ENCODE peak calls at places on chromosomes 5 and 9, in nine cellular contexts. E is AG04449; X is RWPE2; T is Peyer's patch; P is T-helper 1 cell; W is NCI-H146; D is GM12865; R is IMR-90; K is effector memory CD4-positive, alpha-beta T cell. N is an unnamed sample.

GRCh38 chr5:151008124-151008491 is 12.3 kb upstream of the GPX3 start:
- DNase-seq in E (no peak), X (no peak), T (no peak), P (no peak), W (no peak), D (no peak), R (no peak), K (no peak), N (no peak)

GRCh38 chr9:74950456-74950855 is 2.3 kb downstream of the C9orf40 start:
- DNase-seq in E (no peak), X (no peak), T (no peak), P (no peak), W (no peak), D (no peak), R (no peak), K (no peak), N (no peak)

GRCh38 chr9:99039388-99040182 is 65.3 kb upstream of the TGFBR1 start:
- DNase-seq in E (no peak), X (no peak), T (no peak), P (no peak), W (no peak), D (no peak), R (peak), K (no peak), N (no peak)

GRCh38 chr5:5156461-5157082 is 16.4 kb downstream of the ADAMTS16 start:
- DNase-seq in E (no peak), X (no peak), T (no peak), P (no peak), W (no peak), D (no peak), R (no peak), K (no peak), N (no peak)

GRCh38 chr5:78221964-78222451 is 72.5 kb downstream of the AP3B1 start:
- DNase-seq in E (no peak), X (no peak), T (no peak), P (no peak), W (no peak), D (peak), R (peak), K (no peak), N (no peak)

GRCh38 chr9:21331676-21332402 is 3.4 kb downstream of the KLHL9 start:
- DNase-seq in E (no peak), X (no peak), T (no peak), P (no peak), W (no peak), D (no peak), R (peak), K (no peak), N (peak)

GRCh38 chr9:133558191-133559126 is 24.0 kb downstream of the ADAMTSL2 start:
- DNase-seq in E (peak), X (no peak), T (no peak), P (no peak), W (peak), D (peak), R (peak), K (no peak), N (peak)

GRCh38 chr5:93571111-93571977 is 9.7 kb downstream of the NR2F1-AS1 start:
- DNase-seq in E (no peak), X (no peak), T (no peak), P (no peak), W (no peak), D (no peak), R (no peak), K (no peak), N (no peak)

GRCh38 chr9:86408121-86408520 is 53.9 kb upstream of the TUT7 start:
- DNase-seq in E (no peak), X (no peak), T (no peak), P (no peak), W (no peak), D (no peak), R (peak), K (no peak), N (peak)

GRCh38 chr9:29325855-29326254 is 1752.6 kb upstream of the C9orf72 start:
- DNase-seq in E (no peak), X (no peak), T (no peak), P (no peak), W (no peak), D (no peak), R (no peak), K (no peak), N (no peak)

GRCh38 chr5:144207875-144208444 is 37.3 kb downstream of the KCTD16 start:
- DNase-seq in E (no peak), X (no peak), T (no peak), P (no peak), W (peak), D (no peak), R (no peak), K (no peak), N (peak)

GRCh38 chr9:114911167-114911821 is 19.1 kb downstream of the TNFSF8 start:
- DNase-seq in E (no peak), X (no peak), T (no peak), P (no peak), W (peak), D (no peak), R (peak), K (no peak), N (peak)

GRCh38 chr5:125042243-125042887 is 295.9 kb upstream of the ZNF608 start:
- DNase-seq in E (no peak), X (no peak), T (no peak), P (no peak), W (no peak), D (no peak), R (peak), K (no peak), N (peak)

GRCh38 chr5:13780081-13780480 is 164.4 kb downstream of the DNAH5 start:
- DNase-seq in E (no peak), X (no peak), T (no peak), P (no peak), W (no peak), D (no peak), R (no peak), K (no peak), N (no peak)